ENCODE peak calls at places on chromosomes 6 and 20, in ten cellular contexts. W is IMR-90, L is esophagus muscularis mucosa, J is AG04450, E is HFF-Myc, A is kidney epithelial cell, B is AG10803, N is uterus, Z is GM10248, K is stomach. G is an unnamed sample.

GRCh38 chr6:84546427-84546914 is 217.9 kb downstream of the TBX18 start:
- DNase-seq in L (no peak), B (peak), J (no peak), A (no peak), W (no peak), Z (no peak), K (no peak), E (peak), N (no peak), G (no peak)

GRCh38 chr6:41021832-41022231 is 17.2 kb downstream of the UNC5CL start:
- DNase-seq in B (peak), J (no peak), W (peak), L (no peak), Z (no peak), K (no peak), E (peak), N (no peak), A (no peak), G (no peak)

GRCh38 chr6:151101116-151101810 is 138.5 kb upstream of the AKAP12 start:
- DNase-seq in W (no peak), E (no peak), K (no peak), Z (no peak), N (no peak), L (no peak), A (no peak), J (no peak), B (peak), G (no peak)

GRCh38 chr6:128507337-128508310 is 12.8 kb downstream of the PTPRK start:
- DNase-seq in A (no peak), L (no peak), N (no peak), Z (no peak), W (peak), K (no peak), E (no peak), B (peak), J (no peak), G (no peak)

GRCh38 chr6:148261470-148261869 is 81.2 kb upstream of the SASH1 start:
- DNase-seq in J (no peak), B (no peak), L (no peak), N (no peak), W (no peak), E (no peak), A (no peak), Z (no peak), K (no peak), G (no peak)

GRCh38 chr6:170128811-170129681 is 161.8 kb downstream of the DLL1 start:
- DNase-seq in A (no peak), N (peak), Z (no peak), W (no peak), L (no peak), K (peak), B (no peak), J (no peak), E (no peak), G (no peak)

GRCh38 chr6:24740861-24741260 is 21.9 kb upstream of the C6orf62 start:
- DNase-seq in Z (no peak), K (no peak), A (peak), W (peak), N (no peak), B (no peak), E (no peak), J (no peak), L (no peak), G (no peak)

GRCh38 chr20:1005452-1006027 is 3.4 kb upstream of the RSPO4 start:
- DNase-seq in N (no peak), J (no peak), Z (peak), W (peak), K (no peak), B (no peak), A (peak), L (no peak), E (no peak), G (peak)

GRCh38 chr6:109793793-109794192 is 102.7 kb downstream of the FIG4 start:
- DNase-seq in B (peak), E (peak), W (peak), Z (no peak), K (no peak), N (peak), A (peak), L (no peak), J (peak), G (no peak)

GRCh38 chr6:111992851-111993250 is 61.1 kb upstream of the CCN6 start:
- DNase-seq in A (no peak), B (peak), Z (no peak), E (no peak), L (no peak), J (no peak), N (no peak), K (no peak), W (peak), G (no peak)

GRCh38 chr6:71486466-71486865 is 197.9 kb downstream of the OGFRL1 start:
- DNase-seq in L (no peak), E (no peak), J (no peak), K (no peak), W (peak), Z (no peak), N (no peak), A (no peak), B (peak), G (no peak)

GRCh38 chr6:119110601-119111548 is 32.4 kb upstream of the FAM184A start:
- DNase-seq in E (no peak), B (peak), A (no peak), Z (peak), J (no peak), L (peak), N (peak), W (peak), K (no peak), G (peak)

GRCh38 chr20:41440882-41441281 is 74.3 kb upstream of the EMILIN3 start:
- DNase-seq in E (no peak), A (no peak), J (no peak), N (no peak), K (no peak), L (no peak), W (no peak), B (no peak), Z (no peak), G (no peak)

GRCh38 chr6:81814365-81815109 is 62.1 kb upstream of the TENT5A start:
- DNase-seq in L (no peak), E (no peak), K (no peak), J (no peak), N (no peak), B (peak), A (no peak), W (peak), Z (no peak), G (no peak)

GRCh38 chr6:87277123-87277522 is 45.3 kb upstream of the SMIM8 start:
- DNase-seq in N (no peak), L (no peak), A (no peak), E (no peak), J (no peak), Z (no peak), W (peak), K (no peak), B (peak), G (no peak)

GRCh38 chr20:25220021-25220730 is 24.7 kb downstream of the ENTPD6 start:
- DNase-seq in E (no peak), L (no peak), A (no peak), K (no peak), B (no peak), W (no peak), Z (no peak), N (no peak), J (no peak), G (no peak)

GRCh38 chr6:53250137-53250760 is 98.5 kb downstream of the ELOVL5 start:
- DNase-seq in J (no peak), L (no peak), N (no peak), K (no peak), W (peak), E (no peak), B (peak), A (peak), Z (no peak), G (no peak)

GRCh38 chr6:112253842-112254816 is at the start of gene LAMA4:
- DNase-seq in B (peak), K (peak), W (peak), J (no peak), L (peak), Z (peak), N (peak), E (no peak), A (no peak), G (peak)

GRCh38 chr6:157240059-157240959 is 83.0 kb downstream of the TMEM242 start:
- DNase-seq in B (peak), W (peak), J (no peak), N (peak), A (no peak), L (peak), Z (no peak), E (no peak), K (no peak), G (no peak)

DNA sequence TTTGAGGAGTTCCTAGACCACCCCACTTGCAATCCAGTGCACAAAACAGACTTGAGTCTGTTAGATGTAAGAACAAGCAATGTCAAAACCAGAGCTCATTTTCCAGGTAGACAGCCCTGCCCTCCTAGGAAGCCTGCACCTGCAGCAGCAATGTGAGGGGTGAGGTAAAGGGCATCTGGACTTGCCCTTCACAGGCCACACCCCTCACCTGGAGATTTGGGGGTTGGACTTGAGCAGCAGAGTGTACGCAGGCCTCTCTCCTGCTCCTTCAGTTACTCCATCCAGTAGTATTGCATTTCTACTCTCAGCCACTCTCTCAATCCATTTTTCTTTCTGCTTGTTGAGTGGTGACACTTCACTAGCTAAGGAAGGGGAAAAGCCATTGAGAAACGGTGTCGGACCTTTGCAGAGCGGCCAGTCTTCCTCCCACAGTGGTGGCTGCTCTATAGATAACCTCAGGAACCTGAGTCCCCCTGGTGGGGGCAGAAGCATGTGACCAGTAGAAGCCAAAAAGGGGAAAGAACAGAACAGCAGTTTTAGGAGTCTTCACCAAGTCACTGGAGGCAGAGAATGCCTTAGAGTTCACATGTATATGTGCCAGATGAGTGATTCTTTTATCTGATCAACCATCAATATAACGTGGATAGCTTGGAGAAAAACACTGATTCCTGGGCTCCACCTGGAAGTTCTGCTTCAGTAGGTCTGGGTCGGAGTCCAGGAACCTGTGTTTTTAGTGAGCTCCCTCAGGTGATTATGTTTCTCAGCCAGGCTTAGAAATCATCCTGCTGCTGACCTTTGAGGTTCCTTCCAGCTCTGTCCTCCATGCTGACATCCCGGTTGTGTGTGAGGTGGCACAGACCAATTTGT is 28.0 kb downstream of the ARFGEF2 start:
- DNase-seq in B (no peak), A (no peak), E (no peak), L (no peak), N (no peak), Z (no peak), W (no peak), K (peak), J (no peak), G (peak)
- TF ChIP-seq CTCF in B (no peak), A (no peak), E (no peak), L (no peak), N (no peak), Z (no peak), W (no peak), K (no peak), J (no peak), G (peak)

DNA sequence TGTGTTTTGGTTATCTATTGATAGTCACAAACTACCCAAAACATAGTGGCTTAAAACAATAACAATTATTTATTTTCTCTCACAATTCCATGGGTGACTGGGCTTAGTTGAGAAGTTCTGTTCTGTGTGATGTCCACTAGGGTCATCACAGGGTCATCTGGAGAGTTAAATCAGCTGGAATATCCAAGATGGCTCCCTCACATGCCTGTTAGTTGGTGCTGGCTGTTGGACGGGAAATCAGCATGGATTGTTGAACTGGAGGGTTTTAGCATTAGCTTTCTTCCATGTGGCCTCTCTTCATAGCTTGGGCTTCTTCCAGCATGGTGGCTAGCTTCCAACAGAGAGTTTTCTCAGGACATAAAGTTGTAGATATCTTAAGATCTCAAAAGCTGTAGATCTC is 19.5 kb downstream of the MARCKS start:
- DNase-seq in N (no peak), B (no peak), K (no peak), A (no peak), W (peak), L (no peak), J (no peak), E (no peak), Z (no peak), G (no peak)
- TF ChIP-seq CTCF in N (no peak), B (no peak), K (no peak), A (no peak), W (no peak), L (no peak), J (no peak), E (no peak), Z (no peak), G (peak)

DNA sequence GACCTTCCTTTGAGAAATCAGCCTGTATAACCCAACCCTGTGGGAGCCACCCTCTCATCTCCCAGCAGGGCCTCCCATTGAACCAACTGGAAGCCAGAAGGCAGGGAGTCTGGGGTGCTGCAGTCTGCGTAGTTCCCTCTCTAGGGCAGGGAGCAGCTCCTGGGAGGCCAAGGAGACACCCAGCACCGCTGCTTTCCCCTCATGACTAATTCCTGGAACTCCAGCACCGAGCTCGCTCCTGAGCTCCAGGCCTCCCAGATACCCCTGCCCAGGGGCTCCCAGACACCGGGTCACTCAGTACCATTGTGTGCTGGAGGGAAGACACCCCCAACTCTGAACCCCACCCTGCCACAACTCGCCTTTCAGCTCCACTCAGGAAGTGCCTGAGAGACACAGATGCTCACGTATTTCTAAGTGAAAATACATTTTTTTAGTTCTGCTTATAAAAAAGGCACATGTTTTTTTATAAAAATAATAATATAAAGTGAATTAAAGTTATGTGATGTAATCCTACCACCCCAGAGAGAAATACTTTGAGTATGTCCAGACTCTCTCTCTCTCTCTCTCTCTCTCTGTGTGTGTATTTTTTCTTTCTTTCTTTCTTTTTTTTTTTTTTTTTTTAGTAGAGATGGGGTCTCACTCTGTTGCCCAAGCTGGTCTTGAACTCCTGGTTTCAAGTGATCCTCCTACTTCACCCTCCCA is 17.5 kb downstream of the PIM1 start:
- DNase-seq in N (no peak), B (no peak), W (no peak), L (no peak), Z (no peak), K (no peak), J (no peak), A (no peak), E (no peak), G (no peak)
- TF ChIP-seq CTCF in N (no peak), B (no peak), W (no peak), L (no peak), Z (no peak), K (no peak), J (no peak), A (no peak), E (no peak), G (no peak)

GRCh38 chr6:30542915-30543314 is 13.4 kb downstream of the GNL1 start:
- DNase-seq in A (no peak), E (no peak), W (peak), B (no peak), N (no peak), Z (no peak), L (no peak), J (no peak), K (no peak), G (peak)
- TF ChIP-seq CTCF in A (no peak), E (no peak), W (peak), B (no peak), N (no peak), Z (no peak), L (no peak), J (peak), K (no peak), G (no peak)

G was measured in endothelial cell.